ENCODE peak calls at places on chromosomes 16 and 17, in seven cellular contexts. U, Q, D, H, P, K and C are unnamed samples.

GRCh38 chr16:84672276-84673202 is 24.2 kb downstream of the KLHL36 start:
- DNase-seq in U (peak; percentile 29), Q (no peak), D (peak; percentile 90), H (peak; percentile 59), P (peak; percentile 81), K (peak; percentile 63), C (peak; percentile 93)

GRCh38 chr16:84763629-84764028 is 56.2 kb upstream of the CRISPLD2 start:
- DNase-seq in U (no peak), Q (no peak), D (no peak), H (no peak), P (no peak), K (no peak), C (no peak)

GRCh38 chr17:64622931-64623654 is 39.0 kb downstream of the SMURF2 start:
- DNase-seq in U (no peak), Q (no peak), D (no peak), H (peak; percentile 82), P (no peak), K (no peak), C (no peak)

GRCh38 chr16:72976747-72977064 is 71.2 kb downstream of the ZFHX3 start:
- DNase-seq in U (no peak), Q (no peak), D (no peak), H (no peak), P (no peak), K (no peak), C (no peak)

GRCh38 chr16:87317766-87318121 is 552 bp upstream of the C16orf95 start:
- DNase-seq in U (no peak), Q (no peak), D (peak; percentile 62), H (no peak), P (no peak), K (no peak), C (peak; percentile 86)

GRCh38 chr17:75845933-75846700 is 1.9 kb upstream of the UNC13D start:
- DNase-seq in U (no peak), Q (no peak), D (no peak), H (no peak), P (no peak), K (no peak), C (peak; percentile 82)

GRCh38 chr16:84014570-84015327 is 27.8 kb downstream of the SLC38A8 start:
- DNase-seq in U (no peak), Q (no peak), D (no peak), H (no peak), P (no peak), K (no peak), C (no peak)

GRCh38 chr17:3596804-3597464 is 12.3 kb downstream of the TRPV1 start:
- DNase-seq in U (no peak), Q (no peak), D (no peak), H (no peak), P (no peak), K (no peak), C (no peak)

GRCh38 chr17:1949754-1950153 is 75.4 kb downstream of the RTN4RL1 start:
- DNase-seq in U (no peak), Q (no peak), D (no peak), H (no peak), P (no peak), K (no peak), C (no peak)

GRCh38 chr16:84724619-84725307 is 25.0 kb downstream of the USP10 start:
- DNase-seq in U (no peak), Q (no peak), D (peak; percentile 48), H (no peak), P (no peak), K (no peak), C (no peak)

GRCh38 chr16:74275031-74275636 is 21.5 kb upstream of the PSMD7 start:
- DNase-seq in U (no peak), Q (no peak), D (no peak), H (peak; percentile 38), P (no peak), K (no peak), C (no peak)

GRCh38 chr17:35655303-35655702 is 68.2 kb downstream of the AP2B1 start:
- DNase-seq in U (no peak), Q (no peak), D (no peak), H (no peak), P (no peak), K (no peak), C (no peak)

GRCh38 chr16:74500907-74501306 is 79.6 kb upstream of the CLEC18B start:
- DNase-seq in U (no peak), Q (no peak), D (no peak), H (no peak), P (no peak), K (no peak), C (no peak)

GRCh38 chr16:57859331-57859730 is 57.0 kb upstream of the KIFC3 start:
- DNase-seq in U (no peak), Q (no peak), D (no peak), H (peak; percentile 64), P (no peak), K (no peak), C (no peak)

GRCh38 chr17:83109793-83110645 is 30.6 kb downstream of the METRNL start:
- DNase-seq in U (peak; percentile 98), Q (no peak), D (no peak), H (peak; percentile 93), P (peak; percentile 89), K (peak; percentile 93), C (peak; percentile 97)

GRCh38 chr16:28495098-28495793 is 803 bp downstream of the APOBR start:
- DNase-seq in U (no peak), Q (no peak), D (no peak), H (no peak), P (no peak), K (no peak), C (no peak)

GRCh38 chr17:48553837-48554236 is 8.9 kb upstream of the HOXB2 start:
- DNase-seq in U (no peak), Q (no peak), D (no peak), H (no peak), P (no peak), K (no peak), C (no peak)

GRCh38 chr16:5056347-5056746 is 9.4 kb downstream of the C16orf89 start:
- DNase-seq in U (no peak), Q (no peak), D (peak; percentile 78), H (no peak), P (no peak), K (no peak), C (no peak)

GRCh38 chr16:67398546-67399217 is 5.4 kb upstream of the TPPP3 start:
- DNase-seq in U (no peak), Q (no peak), D (no peak), H (no peak), P (no peak), K (no peak), C (no peak)

GRCh38 chr17:34723875-34724274 is 144.5 kb downstream of the TMEM132E start:
- DNase-seq in U (no peak), Q (no peak), D (no peak), H (no peak), P (no peak), K (no peak), C (peak; percentile 69)

GRCh38 chr17:77424585-77425344 is 284.0 kb downstream of the SEC14L1 start:
- DNase-seq in U (no peak), Q (no peak), D (no peak), H (peak; percentile 94), P (peak; percentile 62), K (peak; percentile 89), C (peak; percentile 97)

GRCh38 chr17:54256530-54256929 is 433.8 kb downstream of the KIF2B start:
- DNase-seq in U (no peak), Q (no peak), D (no peak), H (no peak), P (no peak), K (no peak), C (no peak)

GRCh38 chr17:44095647-44096496 is 25.3 kb downstream of the G6PC3 start:
- DNase-seq in U (no peak), Q (no peak), D (peak; percentile 61), H (peak; percentile 95), P (peak; percentile 57), K (no peak), C (peak; percentile 95)

GRCh38 chr16:55873122-55873521 is 2.1 kb downstream of the CES5A start:
- DNase-seq in U (no peak), Q (no peak), D (no peak), H (no peak), P (no peak), K (no peak), C (no peak)

GRCh38 chr17:4405038-4405669 is 28.6 kb upstream of the SPNS3 start:
- DNase-seq in U (no peak), Q (no peak), D (no peak), H (no peak), P (no peak), K (no peak), C (no peak)

GRCh38 chr17:50909765-50910661 is 43.9 kb upstream of the TOB1 start:
- DNase-seq in U (no peak), Q (no peak), D (no peak), H (no peak), P (no peak), K (no peak), C (no peak)

GRCh38 chr16:68332411-68333121 is 21.7 kb downstream of the PRMT7 start:
- DNase-seq in U (no peak), Q (no peak), D (no peak), H (peak; percentile 62), P (no peak), K (no peak), C (no peak)

GRCh38 chr17:58402679-58403078 is 14.7 kb downstream of the RNF43 start:
- DNase-seq in U (no peak), Q (no peak), D (no peak), H (peak; percentile 22), P (no peak), K (no peak), C (no peak)

GRCh38 chr17:7833011-7833794 is 814 bp upstream of the KDM6B start:
- DNase-seq in U (no peak), Q (no peak), D (no peak), H (no peak), P (no peak), K (no peak), C (no peak)

GRCh38 chr17:44598329-44598728 is 41.0 kb downstream of the FZD2 start:
- DNase-seq in U (no peak), Q (no peak), D (no peak), H (no peak), P (no peak), K (no peak), C (no peak)

GRCh38 chr17:79714746-79715145 is 16.0 kb upstream of the ENPP7 start:
- DNase-seq in U (no peak), Q (no peak), D (no peak), H (no peak), P (no peak), K (no peak), C (no peak)
- TF ChIP-seq CTCF in U (no peak), Q (no peak), D (no peak), H (no peak), P (no peak), K (no peak), C (no peak)

GRCh38 chr17:17439971-17440843 is 36.6 kb upstream of the MED9 start:
- DNase-seq in U (no peak), Q (no peak), D (peak; percentile 83), H (peak; percentile 63), P (no peak), K (no peak), C (no peak)
- TF ChIP-seq CTCF in U (peak; percentile 32), Q (peak; percentile 72), D (peak; percentile 59), H (peak; percentile 61), P (peak; percentile 59), K (peak; percentile 21), C (peak; percentile 43)

GRCh38 chr16:30670072-30670824 is 12.0 kb downstream of the FBRS start:
- DNase-seq in U (no peak), Q (no peak), D (no peak), H (no peak), P (no peak), K (no peak), C (no peak)
- TF ChIP-seq CTCF in U (no peak), Q (no peak), D (no peak), H (peak; percentile 9), P (no peak), K (no peak), C (no peak)

GRCh38 chr17:10316986-10317834 is 55.6 kb downstream of the MYH13 start:
- DNase-seq in U (peak; percentile 36), Q (no peak), D (peak; percentile 66), H (peak; percentile 3), P (peak; percentile 49), K (no peak), C (no peak)
- TF ChIP-seq CTCF in U (peak; percentile 40), Q (peak; percentile 78), D (peak; percentile 53), H (peak; percentile 53), P (peak; percentile 54), K (peak; percentile 21), C (peak; percentile 38)